ENCODE peak calls at places on chromosomes 5 and 9, in ten cellular contexts. N, P, W, H, K, I, T, M, G and A are unnamed samples.

GRCh38 chr5:62579761-62580160 is 1.1 kb downstream of the LRRC70 start:
- DNase-seq in K (no peak), H (no peak), I (no peak), M (no peak), N (no peak), G (no peak), W (no peak), P (no peak), T (no peak), A (no peak)

GRCh38 chr9:92637331-92637730 is 32.6 kb downstream of the IPPK start:
- DNase-seq in I (no peak), K (no peak), T (no peak), M (no peak), W (no peak), N (no peak), H (peak), G (no peak), P (no peak), A (no peak)

GRCh38 chr5:158492850-158493249 is 606.9 kb downstream of the EBF1 start:
- DNase-seq in K (no peak), N (no peak), I (peak), M (no peak), P (no peak), W (no peak), H (no peak), T (no peak), G (no peak), A (no peak)

GRCh38 chr9:130845901-130846381 is 10.9 kb downstream of the ABL1 start:
- DNase-seq in M (no peak), G (no peak), P (no peak), H (peak), W (no peak), I (peak), T (no peak), N (no peak), K (no peak), A (no peak)

GRCh38 chr5:76999451-76999850 is 30.8 kb upstream of the AGGF1 start:
- DNase-seq in H (no peak), N (no peak), M (no peak), T (no peak), I (peak), K (no peak), G (no peak), P (no peak), W (no peak), A (no peak)

GRCh38 chr5:90866915-90867715 is 308.5 kb downstream of the ADGRV1 start:
- DNase-seq in G (no peak), H (no peak), W (no peak), P (no peak), N (no peak), I (peak), M (no peak), K (no peak), T (no peak), A (no peak)

GRCh38 chr9:69222953-69223352 is 48.9 kb downstream of the TJP2 start:
- DNase-seq in H (no peak), N (no peak), M (no peak), K (no peak), P (no peak), T (no peak), I (no peak), G (no peak), W (no peak), A (no peak)

GRCh38 chr5:113606298-113607134 is 93.0 kb downstream of the YTHDC2 start:
- DNase-seq in H (no peak), N (peak), I (peak), P (peak), K (peak), M (no peak), T (peak), G (no peak), W (peak), A (peak)

GRCh38 chr9:78253285-78253684 is 17.4 kb downstream of the CEP78 start:
- DNase-seq in I (no peak), P (no peak), G (no peak), W (no peak), T (no peak), M (no peak), K (no peak), H (no peak), N (no peak), A (no peak)

GRCh38 chr9:127418037-127418471 is 6.1 kb upstream of the ZNF79 start:
- DNase-seq in H (no peak), W (no peak), M (no peak), K (peak), G (no peak), I (peak), P (no peak), T (peak), N (no peak), A (no peak)

GRCh38 chr5:78360674-78361225 is 333 bp downstream of the SCAMP1 start:
- DNase-seq in G (peak), I (no peak), P (peak), N (peak), K (peak), W (no peak), M (peak), H (peak), T (no peak), A (no peak)

GRCh38 chr9:108860354-108860753 is 1.7 kb upstream of the ACTL7A start:
- DNase-seq in K (no peak), G (no peak), I (peak), W (no peak), T (no peak), P (no peak), M (no peak), H (no peak), N (no peak), A (no peak)

GRCh38 chr9:70477146-70477745 is 62.8 kb upstream of the KLF9 start:
- DNase-seq in P (no peak), H (peak), M (no peak), G (no peak), W (no peak), T (no peak), K (no peak), I (no peak), N (no peak), A (no peak)

GRCh38 chr5:14915291-14915976 is 43.9 kb upstream of the ANKH start:
- DNase-seq in H (no peak), I (peak), N (no peak), T (no peak), P (no peak), G (no peak), M (no peak), K (no peak), W (no peak), A (no peak)

GRCh38 chr5:160330212-160330611 is 17.8 kb upstream of the CCNJL start:
- DNase-seq in M (no peak), H (peak), P (no peak), W (no peak), T (no peak), I (no peak), K (no peak), N (no peak), G (no peak), A (no peak)

GRCh38 chr5:138339086-138339456 is 1.0 kb downstream of the FAM53C start:
- DNase-seq in N (no peak), M (no peak), H (no peak), I (peak), K (no peak), W (peak), T (no peak), G (no peak), P (no peak), A (no peak)

GRCh38 chr9:16501098-16501663 is 369.3 kb downstream of the BNC2 start:
- DNase-seq in I (peak), T (no peak), G (no peak), K (no peak), M (no peak), P (no peak), W (no peak), H (no peak), N (no peak), A (no peak)

GRCh38 chr5:108769352-108769751 is 21.7 kb downstream of the FER start:
- DNase-seq in T (no peak), N (no peak), I (no peak), P (no peak), G (no peak), W (no peak), H (no peak), K (no peak), M (no peak), A (no peak)

GRCh38 chr5:114447084-114447773 is 85.4 kb downstream of the KCNN2 start:
- DNase-seq in W (no peak), H (no peak), N (no peak), I (peak), G (no peak), T (no peak), P (no peak), M (no peak), K (no peak), A (no peak)

GRCh38 chr5:164934561-164934960 is 1429.1 kb downstream of the MAT2B start:
- DNase-seq in I (no peak), G (no peak), W (no peak), N (no peak), K (no peak), H (no peak), P (no peak), M (no peak), T (no peak), A (no peak)

GRCh38 chr5:54861212-54861894 is 124.0 kb downstream of the ESM1 start:
- DNase-seq in I (peak), N (no peak), G (no peak), M (no peak), H (no peak), K (no peak), W (no peak), T (no peak), P (no peak), A (peak)

GRCh38 chr5:167587768-167588167 is 703.7 kb upstream of the WWC1 start:
- DNase-seq in K (no peak), W (no peak), H (no peak), I (peak), M (no peak), T (peak), N (no peak), P (no peak), G (no peak), A (no peak)

GRCh38 chr9:5982352-5982751 is 33.1 kb downstream of the RANBP6 start:
- DNase-seq in M (no peak), I (no peak), H (no peak), W (no peak), G (no peak), K (no peak), T (no peak), P (no peak), N (no peak), A (no peak)

GRCh38 chr5:23740029-23740428 is 232.6 kb downstream of the PRDM9 start:
- DNase-seq in M (no peak), G (no peak), N (no peak), P (no peak), T (no peak), H (no peak), I (no peak), W (no peak), K (no peak), A (no peak)

GRCh38 chr5:67166460-67166871 is 30.1 kb downstream of the CD180 start:
- DNase-seq in P (peak), G (peak), W (no peak), M (peak), H (peak), K (peak), N (no peak), T (peak), I (no peak), A (no peak)

GRCh38 chr5:128155793-128156192 is 72.2 kb downstream of the SLC12A2 start:
- DNase-seq in W (no peak), P (no peak), H (peak), I (no peak), T (no peak), K (no peak), M (no peak), G (no peak), N (no peak), A (no peak)

GRCh38 chr9:35859310-35859994 is 10.7 kb downstream of the OR13J1 start:
- DNase-seq in M (no peak), T (no peak), K (no peak), G (no peak), N (no peak), W (no peak), P (no peak), H (peak), I (peak), A (no peak)

GRCh38 chr5:20497356-20497755 is 509.4 kb upstream of the CDH18 start:
- DNase-seq in N (no peak), G (no peak), W (no peak), P (no peak), H (no peak), T (no peak), I (no peak), K (no peak), M (no peak), A (no peak)

GRCh38 chr9:99437145-99437544 is 215.1 kb downstream of the SEC61B start:
- DNase-seq in T (no peak), G (no peak), K (no peak), I (no peak), N (no peak), M (no peak), H (no peak), W (no peak), P (no peak), A (no peak)

GRCh38 chr9:4167040-4167671 is 132.7 kb downstream of the GLIS3 start:
- DNase-seq in N (no peak), P (no peak), K (no peak), G (no peak), I (peak), T (no peak), W (no peak), M (no peak), H (no peak), A (peak)

GRCh38 chr9:109771084-109771483 is 8.9 kb upstream of the PALM2AKAP2 start:
- DNase-seq in G (no peak), P (no peak), K (no peak), M (no peak), N (no peak), H (no peak), W (no peak), T (no peak), I (peak), A (peak)

GRCh38 chr5:150457112-150457511 is 7.6 kb upstream of the RPS14 start:
- DNase-seq in N (no peak), W (no peak), P (no peak), H (no peak), I (no peak), M (no peak), K (no peak), G (no peak), T (no peak), A (no peak)

GRCh38 chr9:97440160-97440559 is 28.3 kb downstream of the TDRD7 start:
- DNase-seq in W (no peak), T (no peak), K (no peak), G (no peak), P (no peak), N (no peak), H (no peak), I (no peak), M (no peak), A (no peak)

DNA sequence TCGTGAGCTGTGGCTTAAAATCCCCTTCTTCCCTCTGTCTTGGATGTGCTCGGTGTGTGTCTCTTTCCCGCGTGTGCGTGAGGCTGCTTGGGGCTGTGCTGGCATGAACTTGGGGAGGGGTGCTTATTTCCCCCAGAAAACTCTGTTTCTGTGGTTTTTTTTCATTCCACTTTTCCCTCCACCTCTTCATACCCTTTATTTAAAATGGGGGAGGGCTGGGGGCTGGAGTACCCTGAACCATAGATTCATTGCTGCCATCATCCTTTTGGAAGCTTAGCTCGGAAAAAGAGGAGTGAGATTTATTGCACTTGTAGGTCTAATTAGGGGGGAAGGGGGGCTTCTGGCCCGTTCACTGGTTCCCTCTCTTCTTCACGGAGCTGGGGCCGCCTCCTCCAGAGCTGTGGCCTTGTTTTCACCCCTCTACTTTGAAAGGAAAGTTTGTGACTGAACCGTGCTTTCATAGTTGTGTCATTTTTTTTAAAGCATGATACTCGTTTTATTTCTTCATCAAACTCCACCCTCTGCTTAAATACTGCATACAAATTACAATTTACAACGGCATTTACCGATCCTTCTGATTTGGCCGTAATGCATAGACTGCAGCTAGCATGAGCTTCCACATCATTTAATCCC is 2.8 kb downstream of the NR2F1 start:
- DNase-seq in K (no peak), I (peak), G (no peak), P (no peak), H (peak), M (no peak), N (peak), W (no peak), T (no peak), A (no peak)
- H3K4me3 ChIP-seq in K (no peak), I (peak), G (peak), P (no peak), H (peak), M (peak), N (peak), W (peak), T (peak), A (peak)

GRCh38 chr9:118594428-118594827 is 774.8 kb downstream of the BRINP1 start:
- DNase-seq in H (no peak), W (no peak), M (no peak), N (no peak), K (no peak), P (no peak), T (no peak), G (no peak), I (no peak), A (no peak)

GRCh38 chr9:118596374-118597015 is 772.7 kb downstream of the BRINP1 start:
- DNase-seq in N (no peak), M (no peak), T (no peak), K (no peak), G (no peak), I (no peak), W (no peak), H (no peak), P (no peak), A (no peak)

DNA sequence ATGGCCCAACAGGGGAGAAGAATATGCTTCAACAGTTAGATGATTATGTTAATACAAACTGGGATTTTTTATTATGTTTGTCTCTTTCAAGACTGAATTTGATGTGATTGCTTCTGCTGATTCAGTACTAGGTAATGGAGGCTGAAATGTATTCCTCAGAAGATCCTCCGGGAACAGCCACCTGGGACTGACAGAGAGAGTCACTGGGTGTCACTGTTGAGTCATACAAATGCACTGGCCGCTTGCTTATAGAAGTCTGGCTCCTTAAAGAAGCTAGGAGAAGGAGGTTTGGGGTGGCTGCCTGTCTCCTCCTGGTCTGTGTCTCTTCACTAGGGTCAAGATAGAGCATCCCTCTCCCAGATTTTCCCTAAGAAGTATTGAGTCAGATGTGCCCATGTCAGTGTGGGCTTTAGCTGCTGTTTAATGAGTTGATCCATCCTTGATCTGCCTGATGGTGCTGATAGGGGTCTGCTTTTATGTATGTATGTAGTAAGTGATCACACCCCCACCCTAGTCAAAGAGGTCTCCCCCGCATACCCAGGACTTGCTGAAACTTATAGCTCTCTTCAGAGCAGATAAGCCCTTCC is 773.4 kb downstream of the BRINP1 start:
- DNase-seq in I (peak), P (peak), W (no peak), G (no peak), K (no peak), M (no peak), T (no peak), N (no peak), H (peak), A (no peak)
- TF ChIP-seq CTCF in I (no peak), P (no peak), W (no peak), G (peak), K (no peak), M (no peak), T (no peak), N (no peak), H (peak), A (no peak)

DNA sequence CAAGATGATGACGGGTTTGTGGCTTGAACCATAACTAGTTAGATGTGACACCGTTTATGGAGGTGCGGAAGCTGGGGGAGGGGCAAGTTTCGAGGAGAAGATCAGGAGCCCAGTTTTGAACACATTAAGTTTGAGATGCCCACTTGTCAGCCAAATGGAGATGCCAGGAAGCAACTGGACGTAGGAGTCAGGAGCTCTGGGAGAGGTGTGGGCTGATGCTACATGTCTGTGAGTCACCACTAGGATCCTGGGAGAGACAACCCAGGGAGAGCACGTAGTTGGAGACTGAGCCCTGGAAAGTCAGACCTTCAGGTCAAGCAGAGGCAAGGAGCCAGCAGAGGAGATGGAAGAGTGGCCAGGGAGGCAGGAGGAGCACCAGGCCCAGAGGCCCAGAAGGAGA is 48.8 kb upstream of the SLC25A51 start:
- DNase-seq in N (peak), M (no peak), T (no peak), H (no peak), P (no peak), K (no peak), G (no peak), I (peak), W (no peak), A (no peak)
- H3K27ac ChIP-seq in N (no peak), M (no peak), T (peak), H (peak), P (peak), K (no peak), G (no peak), I (no peak), W (no peak), A (peak)

GRCh38 chr9:121568541-121569265 is 69.1 kb upstream of the GGTA1 start:
- DNase-seq in I (peak), M (no peak), H (peak), G (no peak), K (no peak), N (peak), W (peak), T (no peak), P (no peak), A (no peak)

GRCh38 chr9:121567142-121568100 is 67.8 kb upstream of the GGTA1 start:
- DNase-seq in P (no peak), W (no peak), K (no peak), N (peak), H (peak), M (no peak), T (no peak), I (peak), G (no peak), A (no peak)

GRCh38 chr9:121566401-121567141 is 66.9 kb upstream of the GGTA1 start:
- DNase-seq in K (no peak), P (no peak), N (peak), G (no peak), T (no peak), M (no peak), W (no peak), I (peak), H (peak), A (no peak)

GRCh38 chr9:121569266-121569648 is 69.6 kb upstream of the GGTA1 start:
- DNase-seq in K (no peak), M (no peak), W (no peak), I (no peak), H (no peak), G (no peak), P (no peak), N (no peak), T (no peak), A (no peak)

GRCh38 chr9:121568101-121568460 is 68.4 kb upstream of the GGTA1 start:
- DNase-seq in M (no peak), N (peak), H (no peak), T (no peak), I (peak), W (no peak), G (no peak), K (no peak), P (peak), A (no peak)
- H3K4me3 ChIP-seq in M (no peak), N (peak), H (peak), T (no peak), I (no peak), W (no peak), G (no peak), K (no peak), P (no peak), A (peak)